ENCODE peak calls at places on chromosome X, in five cellular contexts. O, B, E, I and V are unnamed samples.

GRCh38 chrX:103846395-103846794 is 14.3 kb upstream of the RAB9B start:
- DNase-seq in E (no peak), I (peak; percentile 17), O (no peak), B (no peak), V (no peak)

GRCh38 chrX:138745215-138745614 is 33.7 kb upstream of the FGF13 start:
- DNase-seq in O (no peak), E (peak; percentile 11), B (no peak), I (peak; percentile 60), V (no peak)

GRCh38 chrX:13164611-13165010 is 120.2 kb upstream of the FAM9C start:
- DNase-seq in O (no peak), E (no peak), B (no peak), I (no peak), V (no peak)

GRCh38 chrX:36986231-36986630 is 21.9 kb upstream of the FAM47C start:
- DNase-seq in I (no peak), E (no peak), B (no peak), O (no peak), V (no peak)

GRCh38 chrX:153909024-153909979 is 4.8 kb downstream of the AVPR2 start:
- DNase-seq in E (peak; percentile 68), B (no peak), I (no peak), O (peak; percentile 32), V (no peak)

GRCh38 chrX:31245714-31246113 is 173.9 kb upstream of the FTHL17 start:
- DNase-seq in B (no peak), I (no peak), E (no peak), O (no peak), V (no peak)

GRCh38 chrX:151488677-151489076 is 74.8 kb upstream of the PASD1 start:
- DNase-seq in B (no peak), E (peak; percentile 21), I (no peak), O (no peak), V (peak; percentile 4)

GRCh38 chrX:47621851-47622250 is 2.2 kb upstream of the SYN1 start:
- DNase-seq in B (no peak), O (no peak), I (no peak), E (no peak), V (no peak)

GRCh38 chrX:150688911-150689451 is 4.2 kb upstream of the MTMR1 start:
- DNase-seq in B (no peak), I (peak; percentile 96), E (no peak), O (no peak), V (peak; percentile 28)

GRCh38 chrX:120365320-120365719 is 3.4 kb downstream of the ATP1B4 start:
- DNase-seq in O (peak; percentile 37), B (no peak), E (peak; percentile 53), I (no peak), V (no peak)

GRCh38 chrX:31355206-31355955 is 283.5 kb upstream of the FTHL17 start:
- DNase-seq in O (no peak), E (no peak), I (no peak), B (no peak), V (no peak)

GRCh38 chrX:130055103-130055502 is 55.2 kb downstream of the ELF4 start:
- DNase-seq in B (no peak), I (peak; percentile 69), E (no peak), O (no peak), V (no peak)

GRCh38 chrX:139776614-139777013 is 68.6 kb upstream of the MCF2 start:
- DNase-seq in B (no peak), O (no peak), E (no peak), I (no peak), V (no peak)

GRCh38 chrX:20029728-20030127 is 38.9 kb upstream of the BCLAF3 start:
- DNase-seq in B (no peak), I (no peak), E (no peak), O (no peak), V (no peak)

GRCh38 chrX:107726809-107727534 is 48.6 kb downstream of the TSC22D3 start:
- DNase-seq in I (no peak), E (no peak), B (no peak), O (no peak), V (no peak)

GRCh38 chrX:150364347-150365050 is 1.4 kb downstream of the MAMLD1 start:
- DNase-seq in O (peak; percentile 16), I (peak; percentile 6), B (peak; percentile 77), E (no peak), V (no peak)

GRCh38 chrX:18010251-18010650 is 149.2 kb upstream of the RAI2 start:
- DNase-seq in E (no peak), B (no peak), I (no peak), O (no peak), V (no peak)

GRCh38 chrX:139639253-139639652 is 68.7 kb downstream of the MCF2 start:
- DNase-seq in O (no peak), I (no peak), B (peak; percentile 59), E (no peak), V (no peak)

GRCh38 chrX:31333181-31333831 is 261.5 kb upstream of the FTHL17 start:
- DNase-seq in E (no peak), O (no peak), B (no peak), I (peak; percentile 84), V (no peak)

GRCh38 chrX:53695901-53696300 is 9.4 kb upstream of the HUWE1 start:
- DNase-seq in B (no peak), E (no peak), I (no peak), O (no peak), V (no peak)

GRCh38 chrX:43349363-43349762 is 306.7 kb upstream of the MAOA start:
- DNase-seq in I (peak; percentile 19), B (no peak), E (peak; percentile 21), O (no peak), V (peak; percentile 28)

GRCh38 chrX:4265036-4265435 is 551.6 kb upstream of the PRKX start:
- DNase-seq in I (no peak), B (no peak), O (no peak), E (no peak), V (no peak)

GRCh38 chrX:34332336-34332735 is 200.2 kb upstream of the FAM47A start:
- DNase-seq in O (no peak), I (no peak), B (no peak), E (no peak), V (no peak)

GRCh38 chrX:42996861-42997260 is 218.9 kb upstream of the PPP1R2C start:
- DNase-seq in I (no peak), O (no peak), E (no peak), B (no peak), V (no peak)

GRCh38 chrX:97850911-97851310 is 967.2 kb downstream of the RPA4 start:
- DNase-seq in I (peak; percentile 8), E (no peak), O (no peak), B (no peak), V (no peak)

GRCh38 chrX:13876652-13877051 is 59.8 kb upstream of the GPM6B start:
- DNase-seq in O (no peak), B (no peak), E (no peak), I (peak; percentile 78), V (no peak)

GRCh38 chrX:82732861-82733260 is 775.2 kb upstream of the POU3F4 start:
- DNase-seq in O (no peak), I (no peak), B (no peak), E (no peak), V (no peak)

DNA sequence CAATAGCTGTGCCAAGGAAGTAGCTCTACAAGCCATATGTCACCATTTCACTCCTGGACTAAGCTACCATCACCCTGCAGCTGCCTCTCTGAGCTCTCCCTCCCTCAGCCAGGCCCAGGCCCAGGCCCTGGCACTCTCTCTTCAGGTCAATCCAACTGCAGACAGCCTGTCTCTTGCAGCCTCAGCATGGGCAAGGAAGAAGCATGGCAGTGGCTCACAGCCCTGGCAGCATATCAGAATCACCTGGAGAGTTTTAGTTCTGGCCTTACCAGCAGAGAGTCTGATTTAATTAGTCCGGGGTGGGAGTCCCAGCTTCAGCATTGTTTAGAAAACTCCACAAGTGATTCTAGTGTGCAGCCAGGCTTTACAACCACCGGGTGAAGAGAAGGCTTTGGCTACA is 31.5 kb downstream of the NALF2 start:
- DNase-seq in E (no peak), B (no peak), O (no peak), I (no peak), V (no peak)
- H3K9me3 ChIP-seq in E (no peaks in the 10 kb centered on the region), B (no peaks in the 10 kb centered on the region), O (no peaks in the 10 kb centered on the region), I (peaks cover 2% of the 10 kb centered on the region), V (no peaks in the 10 kb centered on the region)

GRCh38 chrX:1072637-1073377 is 139.6 kb downstream of the CRLF2 start:
- DNase-seq in B (peak; percentile 40), E (no peak), O (no peak), I (no peak), V (peak; percentile 75)
- H3K9me3 ChIP-seq in B (peaks cover 4% of the 10 kb centered on the region), E (no peaks in the 10 kb centered on the region), O (peaks cover 37% of the 10 kb centered on the region), I (peaks cover 11% of the 10 kb centered on the region), V (no peaks in the 10 kb centered on the region)

GRCh38 chrX:6170424-6170823 is 58.2 kb downstream of the NLGN4X start:
- DNase-seq in O (no peak), E (no peak), I (no peak), B (no peak), V (no peak)

GRCh38 chrX:6175914-6176313 is 52.8 kb downstream of the NLGN4X start:
- DNase-seq in B (no peak), E (no peak), I (no peak), O (no peak), V (no peak)
- H3K9me3 ChIP-seq in B (no peaks in the 10 kb centered on the region), E (no peaks in the 10 kb centered on the region), I (peaks cover 12% of the 10 kb centered on the region), O (no peaks in the 10 kb centered on the region), V (no peaks in the 10 kb centered on the region)

DNA sequence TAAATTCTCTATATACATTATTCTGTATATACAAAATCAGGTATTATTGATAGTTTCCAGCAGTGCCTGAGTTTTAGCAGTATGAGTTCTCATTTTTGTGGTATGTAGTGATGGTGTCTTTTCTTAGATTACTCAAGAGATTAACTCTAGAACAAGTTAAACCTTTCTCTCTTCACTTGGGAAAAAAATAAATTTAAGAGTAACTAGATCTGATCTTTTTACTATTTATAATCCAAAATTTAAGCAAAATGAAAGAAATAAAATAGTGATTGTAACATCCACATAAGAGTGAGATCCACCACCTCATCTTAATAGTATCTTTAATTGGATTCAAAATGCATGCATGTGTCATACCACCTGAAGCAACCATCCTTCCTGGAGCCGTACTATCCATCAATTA is 124.1 kb upstream of the DDX3X start:
- DNase-seq in E (no peak), B (no peak), O (no peak), I (no peak), V (no peak)
- H3K9me3 ChIP-seq in E (no peaks in the 10 kb centered on the region), B (peaks cover 2% of the 10 kb centered on the region), O (peaks cover 30% of the 10 kb centered on the region), I (peaks cover 18% of the 10 kb centered on the region), V (no peaks in the 10 kb centered on the region)

DNA sequence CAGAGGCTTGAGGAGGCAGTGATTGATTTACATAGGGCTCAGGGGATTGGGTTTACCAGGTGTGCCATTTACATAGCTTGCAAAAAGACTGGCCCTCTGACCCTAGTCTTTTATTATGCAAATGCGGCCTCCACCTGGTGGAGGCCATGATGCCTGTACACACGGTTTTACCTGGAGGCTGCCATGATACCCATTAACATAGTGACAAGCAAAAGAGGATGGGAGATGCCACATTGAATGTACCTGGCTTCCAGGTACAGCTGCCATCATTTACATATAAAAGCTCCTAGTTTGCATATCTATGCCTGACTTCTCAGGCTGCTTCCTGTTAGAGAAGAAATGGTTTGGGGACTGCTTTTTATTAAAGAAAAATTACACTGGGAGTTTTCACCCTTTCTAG is 72.0 kb downstream of the NEXMIF start:
- DNase-seq in O (no peak), B (no peak), I (no peak), E (no peak), V (no peak)
- H3K9me3 ChIP-seq in O (peaks cover 63% of the 10 kb centered on the region), B (peaks cover 18% of the 10 kb centered on the region), I (peaks cover 21% of the 10 kb centered on the region), E (no peaks in the 10 kb centered on the region), V (no peaks in the 10 kb centered on the region)

DNA sequence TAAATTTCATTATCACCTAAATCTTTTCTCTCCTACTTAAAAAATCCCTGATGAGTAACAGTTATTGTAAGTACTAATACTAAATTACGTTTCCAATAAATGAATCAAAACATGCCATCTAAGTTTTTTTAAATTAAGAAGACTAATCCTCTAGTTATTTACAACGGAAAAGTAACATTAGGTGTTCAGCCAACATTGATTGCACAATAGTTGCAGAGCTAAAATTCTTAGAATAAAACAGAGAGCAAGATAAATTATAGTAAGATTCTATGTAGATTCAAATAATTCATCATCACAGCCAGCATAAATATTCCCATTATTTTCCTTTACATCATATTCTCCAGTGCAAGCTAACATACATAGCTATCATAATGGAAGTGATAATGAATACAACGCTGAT is 139.2 kb downstream of the HDX start:
- DNase-seq in I (no peak), E (no peak), B (no peak), O (no peak), V (no peak)
- H3K9me3 ChIP-seq in I (no peaks in the 10 kb centered on the region), E (no peaks in the 10 kb centered on the region), B (no peaks in the 10 kb centered on the region), O (peaks cover 8% of the 10 kb centered on the region), V (no peaks in the 10 kb centered on the region)